ENCODE peak calls at places on chromosomes 13 and 19, in seven cellular contexts. J is hypothalamus, I is NCI-H2081, G is T-helper 9 cell, H is NCI-H510A, Q is endothelial cell, S is GF-D8. N is an unnamed sample.

GRCh38 chr13:39484506-39485313 is 118.3 kb downstream of the LHFPL6 start:
- DNase-seq in J (no peak), I (no peak), G (no peak), H (no peak), Q (no peak), S (no peak), N (no peak)

GRCh38 chr19:48858984-48859710 is 9.3 kb downstream of the PLEKHA4 start:
- DNase-seq in J (no peak), I (no peak), G (peak; percentile 70), H (no peak), Q (no peak), S (no peak), N (no peak)

GRCh38 chr19:19461671-19462622 is 53.4 kb downstream of the TSSK6 start:
- DNase-seq in J (no peak), I (peak; percentile 25), G (no peak), H (peak; percentile 90), Q (peak; percentile 50), S (no peak), N (no peak)

GRCh38 chr13:45416521-45417125 is 1.6 kb downstream of the SLC25A30 start:
- DNase-seq in J (no peak), I (peak; percentile 59), G (no peak), H (no peak), Q (no peak), S (no peak), N (no peak)

GRCh38 chr13:18212873-18213272 is 968.8 kb downstream of the TUBA3C start:
- DNase-seq in J (no peak), I (no peak), G (no peak), H (no peak), Q (no peak), S (no peak), N (peak; percentile 13)

GRCh38 chr13:26962671-26963070 is 202.1 kb upstream of the GPR12 start:
- DNase-seq in J (no peak), I (no peak), G (no peak), H (no peak), Q (no peak), S (no peak), N (no peak)

GRCh38 chr19:15264061-15264932 is 32.0 kb upstream of the EPHX3 start:
- DNase-seq in J (no peak), I (peak; percentile 39), G (peak; percentile 72), H (no peak), Q (peak; percentile 91), S (no peak), N (peak; percentile 52)

GRCh38 chr13:74136089-74136658 is 2.0 kb upstream of the KLF12 start:
- DNase-seq in J (peak; percentile 3), I (no peak), G (peak; percentile 23), H (no peak), Q (peak; percentile 40), S (no peak), N (no peak)

GRCh38 chr13:32323912-32324311 is 8.6 kb downstream of the BRCA2 start:
- DNase-seq in J (no peak), I (no peak), G (no peak), H (no peak), Q (no peak), S (no peak), N (no peak)

GRCh38 chr13:100208002-100208401 is 119.1 kb downstream of the PCCA start:
- DNase-seq in J (no peak), I (no peak), G (no peak), H (no peak), Q (no peak), S (no peak), N (no peak)

GRCh38 chr19:10725415-10725814 is 7.5 kb downstream of the DNM2 start:
- DNase-seq in J (no peak), I (no peak), G (no peak), H (no peak), Q (no peak), S (no peak), N (no peak)

GRCh38 chr13:40206241-40207109 is 460.0 kb downstream of the FOXO1 start:
- DNase-seq in J (no peak), I (no peak), G (no peak), H (no peak), Q (no peak), S (no peak), N (no peak)

GRCh38 chr19:16442386-16443276 is 29.1 kb downstream of the EPS15L1 start:
- DNase-seq in J (no peak), I (peak; percentile 86), G (no peak), H (peak; percentile 29), Q (no peak), S (no peak), N (no peak)

GRCh38 chr19:38522915-38523314 is 89.4 kb downstream of the RYR1 start:
- DNase-seq in J (no peak), I (no peak), G (no peak), H (no peak), Q (no peak), S (no peak), N (no peak)

GRCh38 chr19:31943778-31944177 is 401.6 kb upstream of the ZNF507 start:
- DNase-seq in J (no peak), I (no peak), G (no peak), H (no peak), Q (no peak), S (no peak), N (no peak)

GRCh38 chr19:45153339-45154063 is 7.3 kb downstream of the NKPD1 start:
- DNase-seq in J (peak; percentile 31), I (no peak), G (peak; percentile 26), H (no peak), Q (peak; percentile 71), S (no peak), N (no peak)

GRCh38 chr13:101289764-101290163 is 126.5 kb downstream of the NALCN start:
- DNase-seq in J (peak; percentile 6), I (peak; percentile 75), G (no peak), H (peak; percentile 49), Q (peak; percentile 59), S (no peak), N (no peak)

GRCh38 chr13:67438465-67438864 is 208.3 kb upstream of the PCDH9 start:
- DNase-seq in J (no peak), I (no peak), G (no peak), H (no peak), Q (no peak), S (no peak), N (peak; percentile 11)

GRCh38 chr13:113297370-113297871 is 382 bp downstream of the LAMP1 start:
- DNase-seq in J (no peak), I (no peak), G (peak; percentile 39), H (no peak), Q (peak; percentile 33), S (no peak), N (no peak)

GRCh38 chr13:48268019-48268418 is 35.0 kb downstream of the ITM2B start:
- DNase-seq in J (no peak), I (no peak), G (no peak), H (no peak), Q (no peak), S (no peak), N (no peak)

GRCh38 chr19:6393074-6393981 is at the start of gene GTF2F1:
- DNase-seq in J (peak; percentile 80), I (peak; percentile 92), G (peak; percentile 91), H (peak; percentile 87), Q (peak; percentile 92), S (peak; percentile 81), N (peak; percentile 83)

GRCh38 chr13:71079638-71080037 is 787.4 kb downstream of the DACH1 start:
- DNase-seq in J (no peak), I (no peak), G (no peak), H (no peak), Q (no peak), S (no peak), N (no peak)

GRCh38 chr19:7986321-7987083 is 18.9 kb downstream of the ELAVL1 start:
- DNase-seq in J (no peak), I (no peak), G (no peak), H (no peak), Q (no peak), S (no peak), N (peak; percentile 23)

GRCh38 chr19:48641850-48642249 is 4.1 kb downstream of the CA11 start:
- DNase-seq in J (no peak), I (no peak), G (no peak), H (no peak), Q (no peak), S (no peak), N (no peak)

GRCh38 chr19:46489445-46490272 is 6.0 kb downstream of the PNMA8B start:
- DNase-seq in J (no peak), I (no peak), G (no peak), H (no peak), Q (no peak), S (no peak), N (no peak)

GRCh38 chr19:48900477-48901452 is 653 bp downstream of the NUCB1 start:
- DNase-seq in J (no peak), I (no peak), G (no peak), H (no peak), Q (no peak), S (no peak), N (no peak)

GRCh38 chr13:44128522-44128921 is 245.1 kb upstream of the SERP2 start:
- DNase-seq in J (no peak), I (no peak), G (no peak), H (no peak), Q (no peak), S (no peak), N (no peak)

GRCh38 chr13:30224732-30225131 is 82.6 kb downstream of the KATNAL1 start:
- DNase-seq in J (no peak), I (no peak), G (no peak), H (no peak), Q (no peak), S (no peak), N (peak; percentile 6)

GRCh38 chr19:1351324-1351947 is 32.3 kb upstream of the NDUFS7 start:
- DNase-seq in J (no peak), I (no peak), G (no peak), H (no peak), Q (no peak), S (no peak), N (no peak)

GRCh38 chr13:109145631-109146030 is 516.2 kb downstream of the MYO16 start:
- DNase-seq in J (no peak), I (peak; percentile 34), G (no peak), H (peak; percentile 7), Q (peak; percentile 37), S (peak; percentile 42), N (peak; percentile 67)

GRCh38 chr19:33248954-33249613 is 23.4 kb upstream of the SLC7A10 start:
- DNase-seq in J (no peak), I (no peak), G (no peak), H (no peak), Q (no peak), S (peak; percentile 67), N (no peak)

GRCh38 chr19:50858896-50859295 is 4.2 kb downstream of the KLK3 start:
- DNase-seq in J (no peak), I (peak; percentile 88), G (no peak), H (peak; percentile 21), Q (no peak), S (no peak), N (no peak)

GRCh38 chr13:73521970-73522549 is 463.3 kb downstream of the KLF5 start:
- DNase-seq in J (no peak), I (no peak), G (no peak), H (no peak), Q (no peak), S (no peak), N (no peak)